ENCODE peak calls at places on chromosomes 11 and 22, in six cellular contexts. X is neural progenitor cell, H is mesenchymal stem cell, P is tibial artery, I is neuronal stem cell, V is caudate nucleus. E is an unnamed sample.

GRCh38 chr22:29328566-29329500 is 13.3 kb upstream of the RASL10A start:
- DNase-seq in X (no peak), H (no peak), P (no peak), I (no peak), V (no peak), E (no peak)

GRCh38 chr11:120674537-120674936 is 163.0 kb downstream of the GRIK4 start:
- DNase-seq in X (no peak), H (peak), P (no peak), I (no peak), V (no peak), E (no peak)

GRCh38 chr22:30602049-30602448 is 4.9 kb upstream of the TCN2 start:
- DNase-seq in X (peak), H (peak), P (no peak), I (no peak), V (no peak), E (no peak)

GRCh38 chr22:24059121-24059520 is 48.0 kb downstream of the CABIN1 start:
- DNase-seq in X (no peak), H (peak), P (no peak), I (no peak), V (no peak), E (no peak)

GRCh38 chr11:75862437-75862836 is 47.4 kb downstream of the UVRAG start:
- DNase-seq in X (no peak), H (no peak), P (no peak), I (no peak), V (no peak), E (no peak)

GRCh38 chr11:66287256-66288137 is 1.4 kb downstream of the YIF1A start:
- DNase-seq in X (no peak), H (no peak), P (no peak), I (no peak), V (no peak), E (no peak)

GRCh38 chr22:27512283-27512761 is 289.2 kb downstream of the MN1 start:
- DNase-seq in X (no peak), H (peak), P (peak), I (no peak), V (no peak), E (peak)

GRCh38 chr22:49685686-49686085 is 142.0 kb downstream of the BRD1 start:
- DNase-seq in X (no peak), H (no peak), P (peak), I (no peak), V (no peak), E (no peak)

GRCh38 chr11:11842426-11843008 is 745 bp downstream of the USP47 start:
- DNase-seq in X (peak), H (peak), P (peak), I (peak), V (no peak), E (peak)

GRCh38 chr11:121615506-121615905 is 162.7 kb upstream of the SORL1-AS1 start:
- DNase-seq in X (no peak), H (peak), P (no peak), I (no peak), V (no peak), E (no peak)

GRCh38 chr11:126430581-126431320 is 75.3 kb downstream of the ST3GAL4 start:
- DNase-seq in X (no peak), H (no peak), P (no peak), I (no peak), V (no peak), E (no peak)

GRCh38 chr11:61955031-61955415 is 4.9 kb downstream of the BEST1 start:
- DNase-seq in X (peak), H (peak), P (peak), I (peak), V (peak), E (peak)

GRCh38 chr11:44443836-44444769 is 121.4 kb upstream of the CD82 start:
- DNase-seq in X (peak), H (no peak), P (no peak), I (no peak), V (no peak), E (no peak)

GRCh38 chr11:128493570-128493965 is 93.8 kb downstream of the ETS1 start:
- DNase-seq in X (no peak), H (no peak), P (no peak), I (no peak), V (no peak), E (no peak)

GRCh38 chr22:41636467-41636866 is 15.4 kb downstream of the XRCC6 start:
- DNase-seq in X (no peak), H (no peak), P (peak), I (no peak), V (no peak), E (no peak)

GRCh38 chr11:34566209-34566551 is 52.6 kb upstream of the ELF5 start:
- DNase-seq in X (no peak), H (no peak), P (no peak), I (no peak), V (no peak), E (no peak)

GRCh38 chr11:117917591-117917990 is 11.6 kb downstream of the TMPRSS13 start:
- DNase-seq in X (no peak), H (no peak), P (no peak), I (no peak), V (no peak), E (peak)

GRCh38 chr11:2258501-2259465 is 11.6 kb downstream of the ASCL2 start:
- DNase-seq in X (no peak), H (no peak), P (peak), I (no peak), V (no peak), E (no peak)

GRCh38 chr11:133832096-133833081 is 12.9 kb downstream of the SPATA19 start:
- DNase-seq in X (no peak), H (no peak), P (no peak), I (no peak), V (no peak), E (no peak)

GRCh38 chr11:18492888-18493287 is 33.9 kb downstream of the TSG101 start:
- DNase-seq in X (no peak), H (no peak), P (no peak), I (no peak), V (no peak), E (no peak)

GRCh38 chr11:45852018-45852711 is 4.9 kb downstream of the CRY2 start:
- DNase-seq in X (no peak), H (no peak), P (peak), I (no peak), V (no peak), E (no peak)

GRCh38 chr11:115238086-115238485 is 266.1 kb downstream of the CADM1 start:
- DNase-seq in X (no peak), H (no peak), P (no peak), I (no peak), V (no peak), E (no peak)

GRCh38 chr11:62472063-62472884 is 53.4 kb downstream of the SCGB1A1 start:
- DNase-seq in X (no peak), H (peak), P (no peak), I (no peak), V (no peak), E (peak)

GRCh38 chr11:28342704-28343103 is 234.5 kb downstream of the METTL15 start:
- DNase-seq in X (no peak), H (peak), P (no peak), I (no peak), V (no peak), E (no peak)

GRCh38 chr11:74487875-74488274 is 5.6 kb downstream of the LIPT2 start:
- DNase-seq in X (peak), H (no peak), P (no peak), I (no peak), V (no peak), E (no peak)

GRCh38 chr11:18394928-18395734 is 768 bp downstream of the LDHA start:
- DNase-seq in X (peak), H (peak), P (no peak), I (peak), V (peak), E (peak)

GRCh38 chr11:9210922-9211320 is 54.2 kb downstream of the DENND5A start:
- DNase-seq in X (no peak), H (peak), P (no peak), I (no peak), V (no peak), E (no peak)

GRCh38 chr11:85682330-85683305 is 3.4 kb downstream of the CCDC89 start:
- DNase-seq in X (no peak), H (no peak), P (peak), I (no peak), V (peak), E (peak)

GRCh38 chr11:114088216-114088615 is 28.7 kb downstream of the ZBTB16 start:
- DNase-seq in X (no peak), H (no peak), P (no peak), I (no peak), V (no peak), E (no peak)

GRCh38 chr11:133326849-133327248 is 205.5 kb downstream of the OPCML start:
- DNase-seq in X (no peak), H (no peak), P (no peak), I (no peak), V (no peak), E (no peak)

GRCh38 chr11:100151944-100152343 is 535.1 kb upstream of the ARHGAP42 start:
- DNase-seq in X (no peak), H (peak), P (no peak), I (no peak), V (no peak), E (no peak)

GRCh38 chr11:17768547-17768946 is 34.0 kb downstream of the KCNC1 start:
- DNase-seq in X (no peak), H (no peak), P (no peak), I (no peak), V (no peak), E (no peak)

GRCh38 chr11:62605467-62605866 is 3.8 kb upstream of the MTA2 start:
- DNase-seq in X (no peak), H (no peak), P (no peak), I (no peak), V (no peak), E (no peak)

DNA sequence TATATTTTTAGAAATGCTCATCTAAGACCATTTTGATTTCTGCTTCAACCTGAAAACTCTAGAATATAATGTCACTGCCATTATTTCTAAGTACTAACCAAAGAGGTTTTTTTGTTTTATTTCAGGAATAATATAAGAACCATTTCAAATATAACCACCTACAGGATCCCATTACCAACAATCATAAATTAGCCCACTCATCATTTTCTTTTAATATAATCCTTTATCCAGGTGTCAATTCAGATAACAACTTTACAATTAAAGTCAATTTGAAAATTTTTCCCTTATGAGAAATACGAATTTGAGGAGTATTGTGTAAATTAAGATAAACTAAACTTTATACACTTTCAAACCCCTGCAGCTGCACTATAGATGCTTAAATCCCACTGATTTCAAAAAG is 1043.0 kb upstream of the CNTN5 start:
- DNase-seq in X (no peak), H (no peak), P (no peak), I (no peak), V (no peak), E (no peak)
- H3K27ac ChIP-seq in X (no peak), H (no peak), P (no peak), I (no peak), V (no peak), E (no peak)

GRCh38 chr11:13280323-13280722 is 2.7 kb downstream of the BMAL1 start:
- DNase-seq in X (no peak), H (no peak), P (no peak), I (no peak), V (no peak), E (no peak)

GRCh38 chr11:13277719-13278619 is at the start of gene BMAL1:
- DNase-seq in X (peak), H (peak), P (peak), I (no peak), V (no peak), E (peak)

GRCh38 chr11:13276852-13277718 is 505 bp upstream of the BMAL1 start:
- DNase-seq in X (peak), H (peak), P (peak), I (peak), V (peak), E (peak)

GRCh38 chr11:13279487-13279834 is 1.9 kb downstream of the BMAL1 start:
- DNase-seq in X (no peak), H (no peak), P (no peak), I (no peak), V (no peak), E (no peak)

GRCh38 chr11:13278620-13279486 is 1.3 kb downstream of the BMAL1 start:
- DNase-seq in X (peak), H (peak), P (peak), I (no peak), V (no peak), E (no peak)
- H3K27ac ChIP-seq in X (no peak), H (no peak), P (peak), I (no peak), V (no peak), E (peak)

GRCh38 chr22:37634505-37635002 is 4.9 kb upstream of the SH3BP1 start:
- DNase-seq in X (no peak), H (no peak), P (no peak), I (no peak), V (no peak), E (no peak)
- H3K27ac ChIP-seq in X (no peak), H (peak), P (peak), I (peak), V (peak), E (peak)

DNA sequence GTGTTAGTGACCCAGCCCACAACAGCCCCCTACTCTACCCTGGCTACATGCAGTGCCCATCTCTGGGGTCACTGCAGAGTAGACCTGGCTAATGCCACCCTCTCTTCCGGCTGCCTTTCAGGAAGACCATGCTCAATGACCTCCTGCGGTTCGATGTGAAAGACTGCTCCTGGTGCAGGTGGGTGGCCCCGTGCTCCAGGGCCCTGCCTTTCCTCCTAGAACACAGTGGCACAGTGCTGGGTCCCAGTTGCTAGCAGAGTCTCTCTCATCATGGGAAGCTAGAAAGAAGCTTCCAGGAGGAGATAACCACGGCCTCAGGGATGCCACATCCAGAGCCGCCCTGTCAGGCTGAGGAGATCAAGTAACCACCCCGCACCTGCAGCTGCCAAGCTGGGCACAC is 3.6 kb downstream of the LZTR1 start:
- DNase-seq in X (no peak), H (no peak), P (no peak), I (no peak), V (no peak), E (no peak)
- H3K27ac ChIP-seq in X (no peak), H (no peak), P (no peak), I (no peak), V (no peak), E (no peak)

GRCh38 chr11:125214466-125215204 is 50.1 kb downstream of the PKNOX2 start:
- DNase-seq in X (peak), H (no peak), P (no peak), I (peak), V (no peak), E (peak)
- H3K27ac ChIP-seq in X (no peak), H (no peak), P (no peak), I (peak), V (no peak), E (peak)

GRCh38 chr11:19868871-19869270 is 156.2 kb downstream of the NAV2 start:
- DNase-seq in X (no peak), H (no peak), P (no peak), I (no peak), V (no peak), E (no peak)

GRCh38 chr11:19867064-19867463 is 154.4 kb downstream of the NAV2 start:
- DNase-seq in X (no peak), H (no peak), P (no peak), I (no peak), V (no peak), E (no peak)

GRCh38 chr11:19869466-19869865 is 156.8 kb downstream of the NAV2 start:
- DNase-seq in X (no peak), H (no peak), P (no peak), I (no peak), V (no peak), E (no peak)

GRCh38 chr11:19869946-19870589 is 157.4 kb downstream of the NAV2 start:
- DNase-seq in X (no peak), H (no peak), P (no peak), I (no peak), V (no peak), E (no peak)

GRCh38 chr11:19868281-19868821 is 155.7 kb downstream of the NAV2 start:
- DNase-seq in X (no peak), H (no peak), P (no peak), I (no peak), V (no peak), E (peak)
- H3K27ac ChIP-seq in X (no peak), H (no peak), P (peak), I (no peak), V (peak), E (no peak)

DNA sequence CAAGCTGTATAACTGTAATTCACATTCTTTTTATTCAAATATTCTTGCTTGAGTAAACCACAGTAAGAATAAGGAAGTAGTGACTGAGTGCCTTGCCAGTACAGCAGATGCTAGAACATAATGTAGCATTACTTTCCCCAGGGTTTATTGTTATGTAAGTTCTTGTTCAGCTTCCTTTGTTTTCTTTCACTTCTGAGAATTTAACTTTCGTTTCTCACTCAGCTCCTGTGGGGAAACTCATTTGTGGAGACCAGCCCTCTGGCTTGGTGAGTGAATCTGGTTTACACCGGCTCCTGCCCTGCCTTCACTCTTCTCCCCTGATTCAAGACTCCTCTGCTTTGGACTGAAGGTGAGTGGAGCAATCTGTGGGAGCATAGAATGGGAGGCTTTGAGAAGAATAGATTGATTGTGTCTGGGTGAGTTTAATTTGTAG is at the start of gene TRIM22:
- DNase-seq in X (peak), H (peak), P (peak), I (no peak), V (no peak), E (peak)
- H3K27ac ChIP-seq in X (peak), H (peak), P (peak), I (peak), V (peak), E (peak)

GRCh38 chr11:71268706-71269321 is 16.4 kb upstream of the SHANK2 start:
- DNase-seq in X (no peak), H (no peak), P (no peak), I (no peak), V (no peak), E (no peak)

GRCh38 chr11:71263391-71263790 is 11.0 kb upstream of the SHANK2 start:
- DNase-seq in X (no peak), H (no peak), P (no peak), I (no peak), V (no peak), E (no peak)

GRCh38 chr11:71267807-71268421 is 15.5 kb upstream of the SHANK2 start:
- DNase-seq in X (no peak), H (no peak), P (no peak), I (no peak), V (no peak), E (no peak)

GRCh38 chr11:71265559-71266092 is 13.2 kb upstream of the SHANK2 start:
- DNase-seq in X (no peak), H (no peak), P (no peak), I (no peak), V (no peak), E (no peak)

GRCh38 chr11:71266114-71266833 is 13.9 kb upstream of the SHANK2 start:
- DNase-seq in X (no peak), H (no peak), P (no peak), I (no peak), V (no peak), E (no peak)
- H3K27ac ChIP-seq in X (no peak), H (no peak), P (no peak), I (no peak), V (no peak), E (no peak)

GRCh38 chr22:38296372-38296771 is 20.9 kb downstream of the CSNK1E start:
- DNase-seq in X (no peak), H (no peak), P (no peak), I (no peak), V (no peak), E (no peak)

GRCh38 chr22:38299758-38300157 is 17.5 kb downstream of the CSNK1E start:
- DNase-seq in X (no peak), H (no peak), P (no peak), I (no peak), V (no peak), E (no peak)

GRCh38 chr22:38298312-38299000 is 18.8 kb downstream of the CSNK1E start:
- DNase-seq in X (peak), H (peak), P (no peak), I (no peak), V (no peak), E (no peak)

GRCh38 chr22:38300197-38300945 is 16.9 kb downstream of the CSNK1E start:
- DNase-seq in X (no peak), H (no peak), P (no peak), I (no peak), V (no peak), E (no peak)

GRCh38 chr22:38299001-38299651 is 18.1 kb downstream of the CSNK1E start:
- DNase-seq in X (no peak), H (no peak), P (no peak), I (no peak), V (no peak), E (no peak)
- H3K27ac ChIP-seq in X (peak), H (peak), P (no peak), I (no peak), V (no peak), E (no peak)

GRCh38 chr11:112961751-112962747 is 829 bp downstream of the NCAM1 start:
- DNase-seq in X (peak), H (peak), P (no peak), I (peak), V (peak), E (peak)

GRCh38 chr11:112961146-112961668 is at the start of gene NCAM1:
- DNase-seq in X (peak), H (peak), P (no peak), I (peak), V (peak), E (peak)

GRCh38 chr11:112963368-112963955 is 2.2 kb downstream of the NCAM1 start:
- DNase-seq in X (peak), H (no peak), P (no peak), I (peak), V (no peak), E (no peak)

GRCh38 chr11:112962854-112963367 is 1.7 kb downstream of the NCAM1 start:
- DNase-seq in X (peak), H (peak), P (no peak), I (peak), V (peak), E (peak)

GRCh38 chr11:112958670-112959069 is 2.5 kb upstream of the NCAM1 start:
- DNase-seq in X (no peak), H (peak), P (no peak), I (no peak), V (no peak), E (no peak)
- H3K27ac ChIP-seq in X (no peak), H (no peak), P (no peak), I (no peak), V (no peak), E (peak)

E was measured in uterus.